ENCODE peak calls at places on chromosomes 13 and 19, in four cellular contexts. V is astrocyte of the spinal cord, K is IMR-90, U is cardiac fibroblast. P is an unnamed sample.

GRCh38 chr19:34179066-34179465 is 6.8 kb downstream of the LSM14A start:
- DNase-seq in V (no peak), U (no peak), K (no peak), P (no peak)

GRCh38 chr13:44058586-44059238 is 179.0 kb downstream of the LACC1 start:
- DNase-seq in V (peak; percentile 10), K (no peak), U (peak; percentile 14), P (no peak)

GRCh38 chr13:55569082-55569481 is 1571.6 kb upstream of the PRR20A start:
- DNase-seq in U (no peak), K (no peak), V (no peak), P (no peak)

GRCh38 chr19:11792942-11793341 is 5.4 kb upstream of the ZNF491 start:
- DNase-seq in K (no peak), U (no peak), V (no peak), P (no peak)

GRCh38 chr13:32731576-32731975 is 145.3 kb downstream of the PDS5B start:
- DNase-seq in V (peak; percentile 35), K (peak; percentile 57), U (peak; percentile 25), P (no peak)

GRCh38 chr19:10961073-10961762 is 388 bp downstream of the SMARCA4 start:
- DNase-seq in U (peak; percentile 30), V (no peak), K (no peak), P (no peak)

GRCh38 chr19:47229674-47230121 is 1.3 kb downstream of the BBC3 start:
- DNase-seq in K (peak; percentile 37), V (peak; percentile 31), U (peak; percentile 41), P (no peak)

GRCh38 chr13:57627663-57628062 is 3.9 kb upstream of the PCDH17 start:
- DNase-seq in K (peak; percentile 2), U (peak; percentile 33), V (peak; percentile 46), P (no peak)

GRCh38 chr13:59867867-59868266 is 295.9 kb downstream of the DIAPH3 start:
- DNase-seq in U (no peak), K (no peak), V (no peak), P (no peak)

GRCh38 chr19:46494115-46494935 is 1.3 kb downstream of the PNMA8B start:
- DNase-seq in U (no peak), V (no peak), K (no peak), P (no peak)

GRCh38 chr13:37141011-37141410 is 35.5 kb upstream of the CSNK1A1L start:
- DNase-seq in K (no peak), V (no peak), U (peak; percentile 43), P (peak; percentile 29)

GRCh38 chr19:39230096-39230764 is 14.6 kb downstream of the IFNL3 start:
- DNase-seq in U (no peak), V (no peak), K (no peak), P (no peak)

GRCh38 chr13:109785892-109786450 is 412 bp downstream of the IRS2 start:
- DNase-seq in U (peak; percentile 49), V (no peak), K (no peak), P (no peak)

GRCh38 chr19:10421240-10421948 is 1.1 kb downstream of the PDE4A start:
- DNase-seq in K (no peak), V (no peak), U (no peak), P (no peak)

GRCh38 chr19:36837525-36837901 is 674 bp downstream of the ZNF790 start:
- DNase-seq in K (no peak), U (no peak), V (no peak), P (no peak)
- H3K4me3 ChIP-seq in K (peak overlapping the region; percentile 70), U (peak overlapping the region; percentile 82), V (peak overlapping the region; percentile 86), P (peak overlapping the region; percentile 74)

GRCh38 chr19:49564616-49565045 is 15.7 kb downstream of the NOSIP start:
- DNase-seq in U (no peak), V (no peak), K (no peak), P (no peak)
- H3K4me3 ChIP-seq in U (no peak overlapping the region), V (no peak overlapping the region), K (no peak overlapping the region), P (no peak overlapping the region)

DNA sequence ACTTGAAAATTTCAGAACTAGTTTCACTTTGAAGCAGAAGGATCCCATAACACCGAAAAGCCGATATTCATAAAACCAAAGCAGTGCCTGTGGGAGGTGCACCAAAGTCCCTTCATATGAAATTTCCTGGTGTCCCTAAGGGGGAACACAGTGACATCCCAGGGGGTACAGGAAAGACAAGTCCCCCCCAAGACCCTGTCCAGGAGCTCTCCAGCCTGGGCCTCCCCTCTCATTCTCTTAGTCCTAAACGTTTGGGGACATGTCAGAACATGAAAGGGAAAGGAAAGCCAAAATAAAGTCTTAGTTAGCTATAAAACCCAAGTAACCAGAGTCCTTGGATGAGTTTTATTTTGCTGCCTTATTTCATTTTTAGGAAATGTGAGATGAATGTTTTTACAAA is 56.6 kb downstream of the MRPL57 start:
- DNase-seq in U (no peak), K (no peak), V (no peak), P (no peak)
- H3K4me3 ChIP-seq in U (no peak overlapping the region), K (no peak overlapping the region), V (no peak overlapping the region), P (no peak overlapping the region)

GRCh38 chr13:24271611-24272451 is 37.5 kb upstream of the C1QTNF9 start:
- DNase-seq in V (peak; percentile 84), U (peak; percentile 87), K (peak; percentile 76), P (peak; percentile 45)

GRCh38 chr13:24271231-24271610 is 38.2 kb upstream of the C1QTNF9 start:
- DNase-seq in K (no peak), U (no peak), V (no peak), P (no peak)

GRCh38 chr13:24273926-24274325 is 35.5 kb upstream of the C1QTNF9 start:
- DNase-seq in K (no peak), U (no peak), V (no peak), P (no peak)

GRCh38 chr13:24274452-24274971 is 34.9 kb upstream of the C1QTNF9 start:
- DNase-seq in U (peak; percentile 38), K (peak; percentile 59), V (no peak), P (no peak)

DNA sequence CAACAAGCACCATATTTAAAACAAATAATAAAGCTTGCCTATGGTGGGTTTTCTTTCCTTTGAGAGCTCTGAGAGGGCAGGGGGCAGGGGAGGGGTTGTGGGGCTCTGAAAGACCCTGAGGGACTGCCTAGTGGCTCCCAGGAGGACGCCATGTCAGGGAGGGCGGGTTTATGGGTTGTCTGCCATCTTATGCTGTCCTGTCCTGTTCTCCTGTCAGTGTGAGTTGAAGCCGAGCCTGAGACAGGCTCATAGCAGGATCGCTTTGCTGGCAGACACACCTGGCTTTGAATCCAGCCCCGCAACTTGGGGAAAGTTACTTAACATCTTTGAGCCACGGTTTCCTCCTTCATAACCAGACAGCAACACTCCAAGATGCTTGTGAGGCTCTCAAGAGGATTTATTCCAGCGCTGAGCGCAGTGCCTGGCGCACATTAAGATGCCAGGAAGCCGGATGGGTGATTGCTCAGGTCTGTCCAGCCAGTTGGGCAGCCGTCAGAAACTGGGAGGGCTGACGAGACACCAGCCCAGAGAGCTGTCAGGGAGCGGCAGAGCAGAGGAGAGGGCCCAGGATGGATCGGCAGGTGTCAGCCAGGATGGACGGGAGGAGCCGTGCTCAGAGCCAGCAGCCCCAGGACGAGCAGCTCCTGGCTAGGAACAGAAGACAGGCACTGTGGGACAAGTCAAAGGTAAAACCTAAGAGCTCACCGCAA is 36.8 kb upstream of the C1QTNF9 start:
- DNase-seq in V (peak; percentile 7), K (no peak), U (no peak), P (no peak)
- H3K4me3 ChIP-seq in V (no peak overlapping the region), K (no peak overlapping the region), U (no peak overlapping the region), P (no peak overlapping the region)

GRCh38 chr19:50869479-50869878 is 3.8 kb upstream of the KLK2 start:
- DNase-seq in U (no peak), V (no peak), K (no peak), P (no peak)

GRCh38 chr19:50874185-50874584 is 946 bp downstream of the KLK2 start:
- DNase-seq in V (no peak), K (no peak), U (no peak), P (no peak)

GRCh38 chr19:50873056-50873455 is at the start of gene KLK2:
- DNase-seq in U (no peak), K (no peak), V (no peak), P (no peak)

GRCh38 chr19:50875795-50876422 is 2.7 kb downstream of the KLK2 start:
- DNase-seq in U (no peak), K (no peak), V (no peak), P (no peak)

DNA sequence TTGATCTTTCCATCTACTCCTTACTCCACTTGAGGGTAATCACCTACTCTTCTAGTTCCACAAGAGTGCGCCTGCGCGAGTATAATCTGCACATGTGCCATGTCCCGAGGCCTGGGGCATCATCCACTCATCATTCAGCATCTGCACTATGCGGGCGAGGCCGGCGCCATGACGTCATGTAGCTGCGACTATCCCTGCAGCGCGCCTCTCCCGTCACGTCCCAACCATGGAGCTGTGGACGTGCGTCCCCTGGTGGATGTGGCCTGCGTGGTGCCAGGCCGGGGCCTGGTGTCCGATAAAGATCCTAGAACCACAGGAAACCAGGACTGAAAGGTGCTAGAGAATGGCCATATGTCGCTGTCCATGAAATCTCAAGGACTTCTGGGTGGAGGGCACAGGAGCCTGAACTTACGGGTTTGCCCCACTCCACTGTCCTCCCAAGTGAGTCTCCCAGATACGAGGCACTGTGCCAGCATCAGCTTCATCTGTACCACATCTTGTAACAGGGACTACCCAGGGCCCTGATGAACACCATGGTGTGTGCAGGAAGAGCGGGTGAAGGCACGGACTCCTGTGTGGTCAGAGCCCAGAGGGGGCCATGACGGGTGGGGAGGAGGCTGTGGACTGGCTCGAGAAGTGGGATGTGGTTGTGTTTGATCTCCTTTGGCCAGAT is 2.7 kb upstream of the KLK2 start:
- DNase-seq in V (no peak), U (peak; percentile 3), K (peak; percentile 3), P (no peak)
- H3K4me3 ChIP-seq in V (no peak overlapping the region), U (no peak overlapping the region), K (no peak overlapping the region), P (no peak overlapping the region)

DNA sequence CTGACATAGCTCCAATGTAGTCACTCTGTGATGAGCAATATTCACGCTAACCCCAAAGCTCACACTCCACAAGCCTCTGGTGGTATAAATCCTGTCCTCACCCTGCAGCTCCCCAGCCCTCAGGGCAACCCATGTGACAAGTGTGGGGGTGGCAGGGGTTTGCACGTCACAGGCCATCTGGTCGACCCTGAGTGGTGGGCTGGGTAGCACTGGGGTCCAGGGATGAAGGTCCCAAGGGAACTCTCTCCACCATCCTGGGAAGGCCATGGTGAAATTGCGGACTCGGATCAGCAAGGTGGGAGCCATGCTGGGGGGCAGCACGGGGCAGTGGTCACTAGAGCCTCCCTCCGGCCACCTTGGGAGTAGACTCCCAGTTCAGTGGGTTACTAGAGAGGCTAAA is 100.0 kb upstream of the SOX1 start:
- DNase-seq in K (no peak), U (no peak), V (no peak), P (no peak)
- H3K4me3 ChIP-seq in K (no peak overlapping the region), U (no peak overlapping the region), V (no peak overlapping the region), P (no peak overlapping the region)

DNA sequence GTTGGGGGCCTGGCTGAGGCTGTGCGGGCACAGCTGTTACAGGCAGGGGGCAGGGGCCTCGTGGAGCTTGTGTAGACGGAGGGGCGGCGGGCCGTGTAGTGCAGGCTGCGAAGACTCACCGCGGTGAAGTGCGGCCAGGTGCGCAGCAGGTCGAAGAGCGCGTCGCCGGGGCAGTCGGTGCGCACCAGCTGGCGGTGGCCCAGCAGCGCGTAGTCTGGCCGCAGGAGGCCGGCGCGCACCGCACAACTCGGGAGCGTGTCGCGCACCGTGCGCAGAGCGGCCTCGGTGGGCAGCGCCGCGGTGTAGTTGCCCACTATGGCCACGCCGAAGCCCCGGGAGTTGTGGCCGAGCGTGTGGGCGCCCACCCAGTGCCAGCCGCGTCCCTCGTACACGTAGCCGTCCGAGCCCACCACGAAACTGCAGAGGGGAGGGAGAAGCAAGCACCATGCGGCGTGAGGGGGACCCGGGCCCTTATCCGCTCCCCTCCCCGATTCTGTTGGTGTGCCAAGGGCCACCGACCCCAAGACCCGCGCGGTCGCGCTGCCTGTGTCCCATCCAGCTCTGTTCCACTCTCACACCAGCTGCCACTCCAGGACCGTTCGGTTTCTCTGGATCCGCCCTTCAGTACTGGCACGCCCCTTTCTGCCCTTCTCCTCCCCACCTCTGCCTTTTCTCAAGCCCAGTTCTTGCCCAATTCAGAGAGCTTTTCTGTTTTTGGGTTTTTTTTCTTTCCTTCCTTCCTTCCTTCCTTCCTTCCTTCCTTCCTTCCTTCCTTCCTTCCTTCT is 5.4 kb upstream of the RASAL3 start:
- DNase-seq in U (no peak), V (no peak), K (no peak), P (no peak)
- H3K4me3 ChIP-seq in U (peak overlapping the region; percentile 37), V (no peak overlapping the region), K (no peak overlapping the region), P (no peak overlapping the region)